ENCODE peak calls at places on chromosomes 12 and 14, in four cellular contexts. One of them, this sample, is unnamed.
A peak's percentile ranks its signal among the peaks of the same experiment; 100 is the strongest.

GRCh38 chr12:128844031-128844635 is 9.1 kb upstream of the GLT1D1 start:
- DNase-seq in AG10803: no peak
- DNase-seq in fibroblast of the aortic adventitia: no peak
- DNase-seq in choroid plexus epithelial cell: no peak
- DNase-seq in this sample: no peak

GRCh38 chr12:121295123-121295745 is 1.3 kb downstream of the CAMKK2 start:
- DNase-seq in fibroblast of the aortic adventitia: no peak
- DNase-seq in choroid plexus epithelial cell: no peak
- DNase-seq in AG10803: no peak
- DNase-seq in this sample: no peak

GRCh38 chr14:88793259-88793625 is 489 bp upstream of the EML5 start:
- DNase-seq in AG10803: no peak
- DNase-seq in choroid plexus epithelial cell: no peak
- DNase-seq in fibroblast of the aortic adventitia: no peak
- DNase-seq in this sample: no peak

GRCh38 chr14:106831322-106831720 is 1304.9 kb downstream of the TMEM121 start:
- DNase-seq in AG10803: no peak
- DNase-seq in fibroblast of the aortic adventitia: no peak
- DNase-seq in choroid plexus epithelial cell: peak; percentile 0
- DNase-seq in this sample: peak; percentile 6

GRCh38 chr14:28630100-28630499 is 136.5 kb upstream of the FOXG1 start:
- DNase-seq in fibroblast of the aortic adventitia: no peak
- DNase-seq in AG10803: no peak
- DNase-seq in choroid plexus epithelial cell: no peak
- DNase-seq in this sample: no peak

GRCh38 chr12:12538535-12538934 is 24.1 kb downstream of the DUSP16 start:
- DNase-seq in AG10803: no peak
- DNase-seq in choroid plexus epithelial cell: no peak
- DNase-seq in fibroblast of the aortic adventitia: no peak
- DNase-seq in this sample: no peak

GRCh38 chr14:23531391-23531790 is 20.2 kb downstream of the ZFHX2 start:
- DNase-seq in AG10803: no peak
- DNase-seq in fibroblast of the aortic adventitia: no peak
- DNase-seq in choroid plexus epithelial cell: no peak
- DNase-seq in this sample: no peak

GRCh38 chr12:111788178-111788654 is 21.5 kb downstream of the ALDH2 start:
- DNase-seq in fibroblast of the aortic adventitia: peak; percentile 84
- DNase-seq in AG10803: peak; percentile 84
- DNase-seq in choroid plexus epithelial cell: peak; percentile 47
- DNase-seq in this sample: peak; percentile 52

GRCh38 chr12:6827982-6828670 is at the start of gene P3H3:
- DNase-seq in fibroblast of the aortic adventitia: peak; percentile 50
- DNase-seq in choroid plexus epithelial cell: peak; percentile 39
- DNase-seq in AG10803: peak; percentile 24
- DNase-seq in this sample: peak; percentile 63

GRCh38 chr14:96272777-96273471 is 16.9 kb downstream of the BDKRB1 start:
- DNase-seq in AG10803: no peak
- DNase-seq in choroid plexus epithelial cell: no peak
- DNase-seq in fibroblast of the aortic adventitia: peak; percentile 78
- DNase-seq in this sample: peak; percentile 42

GRCh38 chr12:94244165-94245133 is 96.1 kb downstream of the PLXNC1 start:
- DNase-seq in AG10803: no peak
- DNase-seq in choroid plexus epithelial cell: no peak
- DNase-seq in fibroblast of the aortic adventitia: no peak
- DNase-seq in this sample: no peak

GRCh38 chr12:69406217-69406616 is 46.7 kb downstream of the YEATS4 start:
- DNase-seq in AG10803: no peak
- DNase-seq in choroid plexus epithelial cell: no peak
- DNase-seq in fibroblast of the aortic adventitia: no peak
- DNase-seq in this sample: no peak

GRCh38 chr12:92810370-92810769 is 107.6 kb downstream of the PLEKHG7 start:
- DNase-seq in choroid plexus epithelial cell: no peak
- DNase-seq in fibroblast of the aortic adventitia: no peak
- DNase-seq in AG10803: no peak
- DNase-seq in this sample: no peak

GRCh38 chr14:101228949-101229541 is 325.5 kb upstream of the RTL1 start:
- DNase-seq in choroid plexus epithelial cell: no peak
- DNase-seq in AG10803: no peak
- DNase-seq in fibroblast of the aortic adventitia: no peak
- DNase-seq in this sample: no peak

GRCh38 chr12:124904306-124905098 is 9.9 kb downstream of the UBC start:
- DNase-seq in choroid plexus epithelial cell: peak; percentile 89
- DNase-seq in fibroblast of the aortic adventitia: peak; percentile 95
- DNase-seq in AG10803: peak; percentile 98
- DNase-seq in this sample: peak; percentile 95

GRCh38 chr14:71166434-71166833 is 259.2 kb downstream of the PCNX1 start:
- DNase-seq in AG10803: peak; percentile 83
- DNase-seq in choroid plexus epithelial cell: peak; percentile 94
- DNase-seq in fibroblast of the aortic adventitia: peak; percentile 86
- DNase-seq in this sample: peak; percentile 68

GRCh38 chr14:77139540-77140342 is 1.9 kb downstream of the ZDHHC22 start:
- DNase-seq in fibroblast of the aortic adventitia: no peak
- DNase-seq in choroid plexus epithelial cell: peak; percentile 27
- DNase-seq in AG10803: no peak
- DNase-seq in this sample: peak; percentile 8

GRCh38 chr12:108317303-108318283 is 21.5 kb downstream of the CMKLR1 start:
- DNase-seq in AG10803: no peak
- DNase-seq in fibroblast of the aortic adventitia: no peak
- DNase-seq in choroid plexus epithelial cell: no peak
- DNase-seq in this sample: no peak
- H3K4me3 ChIP-seq in AG10803: no peak overlapping the region
- H3K4me3 ChIP-seq in fibroblast of the aortic adventitia: no peak overlapping the region
- H3K4me3 ChIP-seq in choroid plexus epithelial cell: no peak overlapping the region
- H3K4me3 ChIP-seq in this sample: no peak overlapping the region

GRCh38 chr12:80632835-80633234 is 74.6 kb upstream of the MYF6 start:
- DNase-seq in fibroblast of the aortic adventitia: no peak
- DNase-seq in AG10803: peak; percentile 3
- DNase-seq in choroid plexus epithelial cell: no peak
- DNase-seq in this sample: peak; percentile 52
- TF ChIP-seq CTCF in fibroblast of the aortic adventitia: peak; percentile 35
- TF ChIP-seq CTCF in AG10803: peak; percentile 35
- TF ChIP-seq CTCF in choroid plexus epithelial cell: peak; percentile 37
- TF ChIP-seq CTCF in this sample: peak; percentile 36

GRCh38 chr14:92460541-92460915 is 53.1 kb upstream of the RIN3 start:
- DNase-seq in fibroblast of the aortic adventitia: no peak
- DNase-seq in AG10803: no peak
- DNase-seq in choroid plexus epithelial cell: no peak
- DNase-seq in this sample: no peak

GRCh38 chr14:92458959-92459478 is 54.6 kb upstream of the RIN3 start:
- DNase-seq in AG10803: no peak
- DNase-seq in choroid plexus epithelial cell: no peak
- DNase-seq in fibroblast of the aortic adventitia: no peak
- DNase-seq in this sample: no peak

GRCh38 chr14:92460916-92461579 is 52.5 kb upstream of the RIN3 start:
- DNase-seq in fibroblast of the aortic adventitia: peak; percentile 58
- DNase-seq in choroid plexus epithelial cell: peak; percentile 74
- DNase-seq in AG10803: peak; percentile 87
- DNase-seq in this sample: peak; percentile 66

GRCh38 chr14:92458136-92458958 is 55.2 kb upstream of the RIN3 start:
- DNase-seq in choroid plexus epithelial cell: no peak
- DNase-seq in fibroblast of the aortic adventitia: no peak
- DNase-seq in AG10803: no peak
- DNase-seq in this sample: no peak

DNA sequence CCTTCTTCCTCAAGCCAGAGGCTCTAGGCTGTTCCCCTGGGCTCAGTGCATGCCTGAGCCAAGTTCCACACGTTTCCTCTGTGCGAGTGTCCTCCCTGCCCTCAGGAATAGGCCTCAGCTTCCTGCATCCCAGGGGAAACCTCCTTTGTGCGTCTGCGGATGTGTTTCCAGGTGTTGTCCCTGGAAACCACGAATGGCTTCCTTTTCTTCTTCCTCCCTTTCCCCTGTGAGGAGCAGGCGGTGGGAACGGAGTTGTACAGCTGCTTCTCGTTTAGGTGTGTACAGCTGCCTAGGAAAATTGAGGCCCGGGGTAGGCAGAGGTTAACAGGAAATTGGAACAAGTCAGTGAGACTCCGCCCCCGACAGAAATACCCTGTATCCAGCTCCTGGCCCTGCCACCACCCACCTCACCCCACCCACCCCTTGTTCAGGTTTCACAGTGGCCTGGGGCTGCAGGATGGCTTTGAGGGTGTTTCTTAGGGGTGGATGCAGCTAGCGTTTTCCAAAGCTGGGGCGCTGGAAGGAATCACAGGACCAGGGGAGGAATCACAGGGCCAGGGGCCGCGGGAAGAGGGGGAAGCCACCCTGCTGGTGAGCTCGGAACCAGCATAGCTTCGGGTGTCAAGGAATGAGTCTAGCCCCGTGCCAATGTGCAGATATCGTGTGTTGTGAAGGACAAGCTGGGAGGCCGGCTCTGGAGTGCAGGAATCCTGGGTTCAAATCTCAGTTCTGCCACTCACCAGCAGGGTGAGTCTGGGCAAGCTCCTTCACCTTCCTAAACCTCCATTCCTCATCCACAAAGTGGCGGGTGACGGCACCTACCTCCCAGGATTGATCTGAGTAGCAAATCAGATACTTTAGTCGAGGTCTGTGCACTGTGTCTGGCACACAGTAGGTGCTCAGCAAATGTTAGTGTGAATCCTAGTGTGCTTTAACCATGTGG is 53.8 kb upstream of the RIN3 start:
- DNase-seq in AG10803: no peak
- DNase-seq in fibroblast of the aortic adventitia: no peak
- DNase-seq in choroid plexus epithelial cell: no peak
- DNase-seq in this sample: peak; percentile 22
- H3K4me3 ChIP-seq in AG10803: no peak overlapping the region
- H3K4me3 ChIP-seq in fibroblast of the aortic adventitia: no peak overlapping the region
- H3K4me3 ChIP-seq in choroid plexus epithelial cell: no peak overlapping the region
- H3K4me3 ChIP-seq in this sample: no peak overlapping the region

GRCh38 chr14:34865889-34866574 is 9.1 kb downstream of the BAZ1A start:
- DNase-seq in choroid plexus epithelial cell: no peak
- DNase-seq in fibroblast of the aortic adventitia: no peak
- DNase-seq in AG10803: no peak
- DNase-seq in this sample: no peak
- TF ChIP-seq CTCF in choroid plexus epithelial cell: no peak
- TF ChIP-seq CTCF in fibroblast of the aortic adventitia: no peak
- TF ChIP-seq CTCF in AG10803: no peak
- TF ChIP-seq CTCF in this sample: no peak